ENCODE peak calls at places on chromosomes 2 and 18, in seven cellular contexts. G is head of caudate nucleus; M is HTR-8/SVneo; O is iPS-NIHi11; Y is LHCN-M2; B is stimulated activated effector memory CD8-positive, alpha-beta T cell treated with anti-CD3 and anti-CD28 coated beads, Interleukin-12 subunit alpha, Interleukin-12 subunit beta, amount 100 ng/mL, for 72 hours; T is small intestine. Q is an unnamed sample.

GRCh38 chr18:7116001-7116831 is 1.4 kb downstream of the LAMA1 start:
- DNase-seq in Y (no peak), M (peak; percentile 41), G (no peak), B (no peak), O (peak; percentile 55), T (no peak), Q (no peak)

GRCh38 chr2:191748050-191748449 is 70.1 kb downstream of the NABP1 start:
- DNase-seq in T (no peak), Y (peak; percentile 40), G (no peak), O (no peak), B (no peak), M (no peak), Q (no peak)

GRCh38 chr2:171403181-171403580 is 30.6 kb downstream of the METTL8 start:
- DNase-seq in M (no peak), B (no peak), O (no peak), T (no peak), G (no peak), Y (peak; percentile 49), Q (no peak)

GRCh38 chr2:223066721-223067120 is 14.7 kb downstream of the KCNE4 start:
- DNase-seq in T (no peak), Y (no peak), G (no peak), M (no peak), B (no peak), O (no peak), Q (no peak)

GRCh38 chr18:3411854-3412268 is 38.1 kb upstream of the TGIF1 start:
- DNase-seq in G (peak; percentile 29), O (no peak), T (peak; percentile 58), M (no peak), B (no peak), Y (no peak), Q (peak; percentile 56)

GRCh38 chr2:37653805-37654378 is 17.6 kb downstream of the CDC42EP3 start:
- DNase-seq in Y (peak; percentile 83), G (no peak), B (no peak), M (no peak), O (no peak), T (no peak), Q (no peak)

GRCh38 chr2:45944075-45944474 is 292.6 kb downstream of the PRKCE start:
- DNase-seq in T (no peak), O (no peak), G (no peak), B (no peak), M (peak; percentile 54), Y (peak; percentile 31), Q (no peak)

GRCh38 chr2:168935810-168936581 is 34.9 kb downstream of the G6PC2 start:
- DNase-seq in O (no peak), G (no peak), M (no peak), T (no peak), Y (peak; percentile 81), B (no peak), Q (no peak)

GRCh38 chr18:12694032-12694431 is 8.5 kb downstream of the CEP76 start:
- DNase-seq in T (peak; percentile 21), Y (no peak), M (no peak), G (no peak), B (no peak), O (no peak), Q (no peak)

GRCh38 chr2:189082576-189082975 is 97.0 kb downstream of the COL5A2 start:
- DNase-seq in M (no peak), G (no peak), B (no peak), O (no peak), Y (peak; percentile 48), T (no peak), Q (no peak)

GRCh38 chr2:181876614-181877063 is 14.9 kb upstream of the ITPRID2 start:
- DNase-seq in O (no peak), G (no peak), Y (peak; percentile 65), M (peak; percentile 5), B (no peak), T (peak; percentile 72), Q (no peak)

GRCh38 chr2:149371476-149371875 is 41.1 kb downstream of the LYPD6 start:
- DNase-seq in Y (no peak), O (no peak), B (no peak), T (no peak), M (no peak), G (no peak), Q (no peak)

GRCh38 chr2:242034996-242035814 is 165.7 kb downstream of the RTP5 start:
- DNase-seq in O (no peak), G (no peak), B (no peak), M (no peak), T (no peak), Y (no peak), Q (peak; percentile 40)

GRCh38 chr2:23617167-23617787 is 232.3 kb downstream of the KLHL29 start:
- DNase-seq in O (no peak), B (no peak), T (no peak), M (no peak), G (peak; percentile 77), Y (no peak), Q (peak; percentile 65)

GRCh38 chr2:142041105-142041504 is 89.7 kb downstream of the LRP1B start:
- DNase-seq in T (no peak), O (no peak), M (no peak), Y (no peak), B (no peak), G (no peak), Q (no peak)

GRCh38 chr18:33356735-33357134 is 83.8 kb downstream of the CCDC178 start:
- DNase-seq in T (no peak), G (no peak), M (no peak), O (no peak), Y (no peak), B (no peak), Q (no peak)

GRCh38 chr18:21853972-21854563 is 113.5 kb downstream of the MIB1 start:
- DNase-seq in M (no peak), T (no peak), Y (peak; percentile 18), B (no peak), O (no peak), G (no peak), Q (no peak)

GRCh38 chr2:238107525-238108422 is 7.6 kb downstream of the ESPNL start:
- DNase-seq in T (peak; percentile 92), G (no peak), O (peak; percentile 27), B (no peak), M (no peak), Y (no peak), Q (no peak)

GRCh38 chr2:111534816-111535803 is 348.9 kb downstream of the ANAPC1 start:
- DNase-seq in T (peak; percentile 18), G (no peak), M (peak; percentile 7), Y (peak; percentile 50), B (no peak), O (peak; percentile 23), Q (no peak)

GRCh38 chr18:52409732-52410131 is 69.7 kb downstream of the DCC start:
- DNase-seq in M (no peak), O (peak; percentile 14), T (peak; percentile 39), G (no peak), B (no peak), Y (no peak), Q (no peak)

GRCh38 chr2:230885467-230886130 is 20.9 kb downstream of the ITM2C start:
- DNase-seq in O (peak; percentile 75), G (peak; percentile 92), M (no peak), Y (peak; percentile 7), B (no peak), T (no peak), Q (no peak)

GRCh38 chr2:144183744-144184143 is 336.2 kb downstream of the ZEB2 start:
- DNase-seq in M (no peak), Y (no peak), G (no peak), O (no peak), T (peak; percentile 44), B (peak; percentile 53), Q (no peak)

GRCh38 chr18:31274915-31275314 is 43.0 kb upstream of the DSG1 start:
- DNase-seq in T (peak; percentile 61), M (no peak), G (no peak), B (no peak), Y (no peak), O (no peak), Q (no peak)

GRCh38 chr2:239962890-239963591 is 62.1 kb downstream of the NDUFA10 start:
- DNase-seq in B (no peak), G (no peak), M (no peak), O (no peak), T (no peak), Y (no peak), Q (no peak)

GRCh38 chr2:9178905-9179571 is 27.6 kb upstream of the ASAP2 start:
- DNase-seq in M (no peak), O (peak; percentile 49), T (peak; percentile 73), B (no peak), G (peak; percentile 60), Y (peak; percentile 87), Q (peak; percentile 79)

GRCh38 chr2:113032737-113033136 is 19.9 kb downstream of the IL36B start:
- DNase-seq in M (no peak), T (no peak), O (no peak), Y (no peak), B (no peak), G (no peak), Q (no peak)

GRCh38 chr2:160282063-160282580 is 82.0 kb upstream of the ITGB6 start:
- DNase-seq in T (no peak), B (no peak), Y (peak; percentile 75), O (no peak), G (no peak), M (no peak), Q (no peak)

GRCh38 chr18:9081940-9082339 is 20.6 kb upstream of the NDUFV2 start:
- DNase-seq in M (no peak), B (no peak), G (no peak), Y (no peak), T (no peak), O (no peak), Q (no peak)

GRCh38 chr2:165953306-165953654 is 296 bp downstream of the TTC21B start:
- DNase-seq in Y (no peak), B (no peak), G (no peak), M (no peak), O (no peak), T (no peak), Q (no peak)

GRCh38 chr2:6080837-6081541 is 388.8 kb downstream of the SOX11 start:
- DNase-seq in O (no peak), B (no peak), T (no peak), G (peak; percentile 42), Y (peak; percentile 15), M (no peak), Q (no peak)

Q was measured in ureter.